ENCODE peak calls at places on chromosomes 1 and 21, in nine cellular contexts. I, A, B, Y, E, F, Z, U and T are unnamed samples.

GRCh38 chr1:157325220-157325619 is 187.0 kb upstream of the ETV3 start:
- DNase-seq in I (no peak), A (no peak), B (no peak), Y (no peak), E (no peak), F (no peak), Z (no peak), U (no peak), T (no peak)

GRCh38 chr1:182339684-182340083 is 51.9 kb downstream of the GLUL start:
- DNase-seq in I (no peak), A (no peak), B (no peak), Y (no peak), E (no peak), F (no peak), Z (no peak), U (no peak), T (no peak)

GRCh38 chr1:54332781-54333585 is 73.2 kb downstream of the SSBP3 start:
- DNase-seq in I (peak; percentile 29), A (no peak), B (no peak), Y (no peak), E (no peak), F (no peak), Z (no peak), U (no peak), T (no peak)

GRCh38 chr1:24779689-24780464 is 34.6 kb downstream of the CLIC4 start:
- DNase-seq in I (no peak), A (no peak), B (no peak), Y (no peak), E (no peak), F (no peak), Z (no peak), U (no peak), T (no peak)

GRCh38 chr1:47002211-47002610 is 21.3 kb upstream of the CYP4X1 start:
- DNase-seq in I (no peak), A (no peak), B (no peak), Y (no peak), E (no peak), F (no peak), Z (no peak), U (no peak), T (no peak)

GRCh38 chr1:68232354-68233148 is at the start of gene WLS:
- DNase-seq in I (peak; percentile 86), A (peak; percentile 83), B (no peak), Y (peak; percentile 83), E (no peak), F (peak; percentile 85), Z (no peak), U (peak; percentile 93), T (peak; percentile 15)

GRCh38 chr1:47591801-47592200 is 154.0 kb downstream of the FOXD2 start:
- DNase-seq in I (no peak), A (no peak), B (no peak), Y (no peak), E (no peak), F (no peak), Z (no peak), U (no peak), T (no peak)

GRCh38 chr1:201450721-201451291 is 18.2 kb downstream of the PHLDA3 start:
- DNase-seq in I (peak; percentile 94), A (peak; percentile 84), B (no peak), Y (no peak), E (no peak), F (peak; percentile 84), Z (no peak), U (peak; percentile 40), T (no peak)

GRCh38 chr1:197951089-197951488 is 33.9 kb downstream of the LHX9 start:
- DNase-seq in I (no peak), A (no peak), B (no peak), Y (no peak), E (no peak), F (no peak), Z (no peak), U (no peak), T (no peak)

GRCh38 chr1:81111818-81112217 is 688.9 kb upstream of the ADGRL2 start:
- DNase-seq in I (peak; percentile 67), A (no peak), B (no peak), Y (no peak), E (no peak), F (peak; percentile 22), Z (no peak), U (no peak), T (no peak)

GRCh38 chr1:222071313-222071886 is 329.5 kb upstream of the DUSP10 start:
- DNase-seq in I (peak; percentile 30), A (no peak), B (no peak), Y (no peak), E (no peak), F (peak; percentile 33), Z (no peak), U (peak; percentile 11), T (no peak)

GRCh38 chr1:179707406-179707805 is 35.7 kb upstream of the FAM163A start:
- DNase-seq in I (no peak), A (no peak), B (no peak), Y (no peak), E (no peak), F (peak; percentile 4), Z (no peak), U (no peak), T (no peak)

GRCh38 chr1:117686907-117687306 is 81.1 kb downstream of the TENT5C start:
- DNase-seq in I (peak; percentile 69), A (no peak), B (no peak), Y (no peak), E (no peak), F (peak; percentile 69), Z (no peak), U (no peak), T (no peak)

GRCh38 chr1:92951141-92951582 is 10.1 kb downstream of the DIPK1A start:
- DNase-seq in I (peak; percentile 61), A (no peak), B (no peak), Y (no peak), E (no peak), F (peak; percentile 76), Z (peak; percentile 73), U (no peak), T (no peak)

DNA sequence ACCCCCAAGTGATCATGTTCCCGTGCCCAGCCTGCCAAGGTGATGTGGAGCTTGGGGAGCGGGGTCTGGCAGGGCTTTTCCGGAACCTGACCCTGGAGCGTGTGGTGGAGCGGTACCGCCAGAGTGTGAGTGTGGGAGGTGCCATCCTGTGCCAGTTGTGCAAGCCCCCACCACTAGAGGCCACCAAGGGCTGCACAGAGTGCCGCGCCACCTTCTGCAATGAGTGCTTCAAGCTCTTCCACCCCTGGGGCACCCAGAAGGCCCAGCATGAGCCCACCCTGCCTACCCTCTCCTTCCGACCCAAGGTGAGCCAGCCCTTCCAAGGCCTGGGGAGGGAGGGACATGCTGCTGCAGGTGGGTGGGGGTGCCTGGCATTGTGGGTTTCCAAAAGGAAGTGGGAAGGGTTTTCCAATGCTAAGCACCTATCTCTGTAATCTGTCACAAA is 2.3 kb downstream of the TRIM46 start:
- DNase-seq in I (no peak), A (peak; percentile 79), B (no peak), Y (peak; percentile 65), E (no peak), F (no peak), Z (no peak), U (no peak), T (peak; percentile 17)
- TF ChIP-seq CTCF in I (no peak), A (no peak), B (no peak), Y (no peak), E (no peak), F (no peak), Z (peak; percentile 7), U (no peak), T (no peak)

GRCh38 chr1:119286587-119287181 is 81.9 kb upstream of the HAO2 start:
- DNase-seq in I (peak; percentile 38), A (no peak), B (peak; percentile 51), Y (no peak), E (no peak), F (peak; percentile 48), Z (peak; percentile 8), U (peak; percentile 75), T (no peak)
- TF ChIP-seq CTCF in I (peak; percentile 41), A (no peak), B (peak; percentile 74), Y (no peak), E (peak; percentile 35), F (peak; percentile 71), Z (peak; percentile 66), U (peak; percentile 77), T (peak; percentile 74)

GRCh38 chr1:232306269-232306911 is 323.5 kb downstream of the SIPA1L2 start:
- DNase-seq in I (peak; percentile 35), A (no peak), B (no peak), Y (no peak), E (no peak), F (no peak), Z (no peak), U (peak; percentile 50), T (no peak)
- TF ChIP-seq CTCF in I (peak; percentile 21), A (no peak), B (no peak), Y (no peak), E (no peak), F (peak; percentile 35), Z (no peak), U (peak; percentile 52), T (peak; percentile 9)

DNA sequence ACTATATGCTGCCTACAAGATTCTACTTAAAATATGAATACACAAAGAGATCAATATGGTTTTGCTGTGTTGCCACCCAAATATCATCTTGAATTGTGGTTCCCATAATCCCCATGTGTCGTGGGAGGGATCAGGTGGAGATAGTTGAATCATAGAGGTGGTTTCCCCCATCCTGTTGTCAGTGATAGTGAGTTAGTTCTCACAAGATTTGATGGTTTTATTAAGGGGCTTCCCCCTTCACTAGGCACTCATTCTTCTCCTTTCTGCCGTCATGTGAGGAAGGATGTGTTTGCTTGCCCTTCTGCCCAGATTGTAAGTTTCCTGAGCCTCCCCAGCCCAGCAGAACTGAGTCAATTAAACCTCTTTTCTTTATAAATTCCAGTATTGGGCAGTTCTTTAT is 654.4 kb upstream of the NR5A2 start:
- DNase-seq in I (no peak), A (no peak), B (no peak), Y (no peak), E (no peak), F (no peak), Z (no peak), U (no peak), T (no peak)
- TF ChIP-seq CTCF in I (no peak), A (no peak), B (no peak), Y (no peak), E (no peak), F (no peak), Z (no peak), U (no peak), T (no peak)

GRCh38 chr21:28266061-28266460 is 726.6 kb downstream of the LTN1 start:
- DNase-seq in I (no peak), A (no peak), B (no peak), Y (no peak), E (no peak), F (no peak), Z (no peak), U (no peak), T (no peak)
- TF ChIP-seq CTCF in I (no peak), A (no peak), B (no peak), Y (no peak), E (no peak), F (no peak), Z (no peak), U (no peak), T (no peak)

DNA sequence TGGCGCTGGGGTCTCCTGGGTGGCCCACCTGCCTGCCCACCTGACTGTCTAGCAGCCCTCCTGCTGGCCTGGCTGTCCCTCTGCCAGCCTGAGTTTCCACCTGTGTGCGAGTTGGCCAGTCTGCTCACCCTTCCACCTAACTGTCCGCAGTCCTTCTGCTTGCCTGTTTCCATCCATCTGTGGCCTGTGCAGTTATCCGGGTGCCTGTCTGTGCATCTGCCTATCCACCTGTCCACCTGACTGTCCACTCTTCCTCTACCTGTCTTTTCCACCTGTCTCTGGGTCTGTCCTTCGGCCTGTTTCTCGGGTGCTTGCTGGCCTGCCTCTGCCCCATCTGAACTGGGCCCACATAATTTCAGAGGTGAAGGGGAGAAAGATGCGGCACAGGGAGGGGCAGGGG is 1.9 kb downstream of the KCNQ4 start:
- DNase-seq in I (no peak), A (no peak), B (no peak), Y (no peak), E (no peak), F (no peak), Z (no peak), U (no peak), T (no peak)
- TF ChIP-seq CTCF in I (no peak), A (no peak), B (no peak), Y (no peak), E (no peak), F (no peak), Z (no peak), U (no peak), T (no peak)